ENCODE peak calls at places on chromosomes 6 and 20, in eight cellular contexts. One of them, this sample, is unnamed.

GRCh38 chr6:788058-788457 is 95.1 kb upstream of the EXOC2 start:
- ATAC-seq in activated CD8-positive, alpha-beta memory T cell treated with anti-CD3 and anti-CD28 coated beads, Interleukin-2, amount 10 ng/mL, durations not matched to agents 7 days and 5 days: peak
- ATAC-seq in IMR-90: no peak
- ATAC-seq in effector memory CD8-positive, alpha-beta T cell: no peak
- ATAC-seq in left lung: no peak
- ATAC-seq in natural killer cell: no peak
- ATAC-seq in T-helper 17 cell: no peak
- ATAC-seq in CD8-positive, alpha-beta T cell: no peak
- ATAC-seq in this sample: no peak

GRCh38 chr20:3922223-3922982 is 33.2 kb downstream of the PANK2 start:
- ATAC-seq in activated CD8-positive, alpha-beta memory T cell treated with anti-CD3 and anti-CD28 coated beads, Interleukin-2, amount 10 ng/mL, durations not matched to agents 7 days and 5 days: no peak
- ATAC-seq in IMR-90: no peak
- ATAC-seq in effector memory CD8-positive, alpha-beta T cell: no peak
- ATAC-seq in left lung: peak
- ATAC-seq in natural killer cell: no peak
- ATAC-seq in T-helper 17 cell: no peak
- ATAC-seq in CD8-positive, alpha-beta T cell: no peak
- ATAC-seq in this sample: no peak

GRCh38 chr20:45998337-45998736 is 10.4 kb upstream of the MMP9 start:
- ATAC-seq in activated CD8-positive, alpha-beta memory T cell treated with anti-CD3 and anti-CD28 coated beads, Interleukin-2, amount 10 ng/mL, durations not matched to agents 7 days and 5 days: no peak
- ATAC-seq in IMR-90: no peak
- ATAC-seq in effector memory CD8-positive, alpha-beta T cell: peak
- ATAC-seq in left lung: peak
- ATAC-seq in natural killer cell: peak
- ATAC-seq in T-helper 17 cell: peak
- ATAC-seq in CD8-positive, alpha-beta T cell: no peak
- ATAC-seq in this sample: no peak

GRCh38 chr6:131997450-131998153 is 46.4 kb upstream of the CCN2 start:
- ATAC-seq in activated CD8-positive, alpha-beta memory T cell treated with anti-CD3 and anti-CD28 coated beads, Interleukin-2, amount 10 ng/mL, durations not matched to agents 7 days and 5 days: no peak
- ATAC-seq in IMR-90: no peak
- ATAC-seq in effector memory CD8-positive, alpha-beta T cell: no peak
- ATAC-seq in left lung: no peak
- ATAC-seq in natural killer cell: no peak
- ATAC-seq in T-helper 17 cell: no peak
- ATAC-seq in CD8-positive, alpha-beta T cell: no peak
- ATAC-seq in this sample: no peak

GRCh38 chr20:20518263-20518662 is 150.4 kb downstream of the INSM1 start:
- ATAC-seq in activated CD8-positive, alpha-beta memory T cell treated with anti-CD3 and anti-CD28 coated beads, Interleukin-2, amount 10 ng/mL, durations not matched to agents 7 days and 5 days: no peak
- ATAC-seq in IMR-90: no peak
- ATAC-seq in effector memory CD8-positive, alpha-beta T cell: no peak
- ATAC-seq in left lung: no peak
- ATAC-seq in natural killer cell: no peak
- ATAC-seq in T-helper 17 cell: no peak
- ATAC-seq in CD8-positive, alpha-beta T cell: no peak
- ATAC-seq in this sample: no peak

GRCh38 chr6:12895721-12896120 is 179.2 kb downstream of the PHACTR1 start:
- ATAC-seq in activated CD8-positive, alpha-beta memory T cell treated with anti-CD3 and anti-CD28 coated beads, Interleukin-2, amount 10 ng/mL, durations not matched to agents 7 days and 5 days: no peak
- ATAC-seq in IMR-90: no peak
- ATAC-seq in effector memory CD8-positive, alpha-beta T cell: no peak
- ATAC-seq in left lung: no peak
- ATAC-seq in natural killer cell: no peak
- ATAC-seq in T-helper 17 cell: no peak
- ATAC-seq in CD8-positive, alpha-beta T cell: no peak
- ATAC-seq in this sample: no peak

GRCh38 chr6:167485186-167485978 is 160.5 kb downstream of the TTLL2 start:
- ATAC-seq in activated CD8-positive, alpha-beta memory T cell treated with anti-CD3 and anti-CD28 coated beads, Interleukin-2, amount 10 ng/mL, durations not matched to agents 7 days and 5 days: no peak
- ATAC-seq in IMR-90: no peak
- ATAC-seq in effector memory CD8-positive, alpha-beta T cell: no peak
- ATAC-seq in left lung: peak
- ATAC-seq in natural killer cell: no peak
- ATAC-seq in T-helper 17 cell: no peak
- ATAC-seq in CD8-positive, alpha-beta T cell: no peak
- ATAC-seq in this sample: no peak

GRCh38 chr6:33627876-33628275 is 6.8 kb downstream of the ITPR3 start:
- ATAC-seq in activated CD8-positive, alpha-beta memory T cell treated with anti-CD3 and anti-CD28 coated beads, Interleukin-2, amount 10 ng/mL, durations not matched to agents 7 days and 5 days: no peak
- ATAC-seq in IMR-90: no peak
- ATAC-seq in effector memory CD8-positive, alpha-beta T cell: no peak
- ATAC-seq in left lung: peak
- ATAC-seq in natural killer cell: no peak
- ATAC-seq in T-helper 17 cell: no peak
- ATAC-seq in CD8-positive, alpha-beta T cell: no peak
- ATAC-seq in this sample: no peak

GRCh38 chr6:37473364-37474095 is 26.2 kb downstream of the CCDC167 start:
- ATAC-seq in activated CD8-positive, alpha-beta memory T cell treated with anti-CD3 and anti-CD28 coated beads, Interleukin-2, amount 10 ng/mL, durations not matched to agents 7 days and 5 days: no peak
- ATAC-seq in IMR-90: peak
- ATAC-seq in effector memory CD8-positive, alpha-beta T cell: no peak
- ATAC-seq in left lung: peak
- ATAC-seq in natural killer cell: no peak
- ATAC-seq in T-helper 17 cell: no peak
- ATAC-seq in CD8-positive, alpha-beta T cell: no peak
- ATAC-seq in this sample: peak

GRCh38 chr6:134754013-134754690 is 195.7 kb downstream of the ALDH8A1 start:
- ATAC-seq in activated CD8-positive, alpha-beta memory T cell treated with anti-CD3 and anti-CD28 coated beads, Interleukin-2, amount 10 ng/mL, durations not matched to agents 7 days and 5 days: no peak
- ATAC-seq in IMR-90: no peak
- ATAC-seq in effector memory CD8-positive, alpha-beta T cell: no peak
- ATAC-seq in left lung: no peak
- ATAC-seq in natural killer cell: no peak
- ATAC-seq in T-helper 17 cell: no peak
- ATAC-seq in CD8-positive, alpha-beta T cell: no peak
- ATAC-seq in this sample: no peak

GRCh38 chr6:157760589-157761330 is 62.3 kb upstream of the SNX9 start:
- ATAC-seq in activated CD8-positive, alpha-beta memory T cell treated with anti-CD3 and anti-CD28 coated beads, Interleukin-2, amount 10 ng/mL, durations not matched to agents 7 days and 5 days: no peak
- ATAC-seq in IMR-90: peak
- ATAC-seq in effector memory CD8-positive, alpha-beta T cell: no peak
- ATAC-seq in left lung: no peak
- ATAC-seq in natural killer cell: no peak
- ATAC-seq in T-helper 17 cell: no peak
- ATAC-seq in CD8-positive, alpha-beta T cell: no peak
- ATAC-seq in this sample: peak

GRCh38 chr6:129009856-129010255 is 126.9 kb downstream of the LAMA2 start:
- ATAC-seq in activated CD8-positive, alpha-beta memory T cell treated with anti-CD3 and anti-CD28 coated beads, Interleukin-2, amount 10 ng/mL, durations not matched to agents 7 days and 5 days: no peak
- ATAC-seq in IMR-90: no peak
- ATAC-seq in effector memory CD8-positive, alpha-beta T cell: no peak
- ATAC-seq in left lung: no peak
- ATAC-seq in natural killer cell: no peak
- ATAC-seq in T-helper 17 cell: no peak
- ATAC-seq in CD8-positive, alpha-beta T cell: no peak
- ATAC-seq in this sample: no peak

GRCh38 chr6:13577926-13578325 is 3.5 kb downstream of the SIRT5 start:
- ATAC-seq in activated CD8-positive, alpha-beta memory T cell treated with anti-CD3 and anti-CD28 coated beads, Interleukin-2, amount 10 ng/mL, durations not matched to agents 7 days and 5 days: no peak
- ATAC-seq in IMR-90: no peak
- ATAC-seq in effector memory CD8-positive, alpha-beta T cell: no peak
- ATAC-seq in left lung: no peak
- ATAC-seq in natural killer cell: no peak
- ATAC-seq in T-helper 17 cell: no peak
- ATAC-seq in CD8-positive, alpha-beta T cell: no peak
- ATAC-seq in this sample: no peak

This sample was measured in SK-N-SH treated with all-trans-retinoic acid at 6 μM for 48 hours.